ENCODE peak calls at places on chromosome 11, in four cellular contexts. Y is NCI-H2081 treated with DMSO at 0.1 percent for 48 hours, H is H7, Z is RPMI7951. T is an unnamed sample.

GRCh38 chr11:68968306-68969255 is 12.2 kb downstream of the MRGPRD start:
- DNase-seq in Y (no peak), Z (no peak), H (no peak), T (no peak)

GRCh38 chr11:76524919-76525318 is 80.1 kb downstream of the EMSY start:
- DNase-seq in Y (no peak), H (no peak), Z (peak), T (peak)

GRCh38 chr11:26276798-26277424 is 55.0 kb upstream of the ANO3 start:
- DNase-seq in Z (peak), Y (no peak), H (peak), T (peak)

GRCh38 chr11:68297052-68297378 is 15.4 kb upstream of the LRP5 start:
- DNase-seq in Z (no peak), H (no peak), Y (no peak), T (no peak)

GRCh38 chr11:126669416-126669815 is 313.9 kb downstream of the ST3GAL4 start:
- DNase-seq in H (no peak), Z (no peak), Y (no peak), T (no peak)

GRCh38 chr11:67045314-67045713 is 11.3 kb upstream of the RHOD start:
- DNase-seq in Y (no peak), Z (peak), H (no peak), T (no peak)

GRCh38 chr11:65119670-65119995 is 2.1 kb upstream of the ZNHIT2 start:
- DNase-seq in Z (no peak), H (no peak), Y (no peak), T (no peak)

GRCh38 chr11:112655386-112655785 is 305.8 kb upstream of the NCAM1 start:
- DNase-seq in Y (no peak), H (no peak), Z (peak), T (peak)

GRCh38 chr11:100830295-100830694 is 143.2 kb downstream of the ARHGAP42 start:
- DNase-seq in Z (no peak), H (no peak), Y (no peak), T (peak)

GRCh38 chr11:101453682-101454081 is 130.1 kb downstream of the TRPC6 start:
- DNase-seq in H (no peak), Y (no peak), Z (no peak), T (no peak)

GRCh38 chr11:19512621-19513020 is 200.0 kb upstream of the NAV2 start:
- DNase-seq in Y (no peak), Z (no peak), H (no peak), T (no peak)

GRCh38 chr11:124801014-124801413 is 808 bp upstream of the MSANTD2 start:
- DNase-seq in Z (peak), H (no peak), Y (no peak), T (no peak)

GRCh38 chr11:56659755-56660154 is 3.7 kb upstream of the OR5AR1 start:
- DNase-seq in Y (no peak), Z (no peak), H (peak), T (no peak)

GRCh38 chr11:47067401-47067800 is 109.3 kb downstream of the ARFGAP2 start:
- DNase-seq in Y (no peak), H (no peak), Z (no peak), T (no peak)

GRCh38 chr11:16096336-16096735 is 260.0 kb downstream of the SOX6 start:
- DNase-seq in Z (no peak), Y (no peak), H (no peak), T (no peak)

GRCh38 chr11:129279326-129280026 is 87.4 kb upstream of the ARHGAP32 start:
- DNase-seq in Y (peak), Z (peak), H (peak), T (peak)

GRCh38 chr11:8055836-8056526 is 25.0 kb upstream of the TUB start:
- DNase-seq in Z (no peak), Y (no peak), H (no peak), T (no peak)

GRCh38 chr11:34558673-34559072 is 45.1 kb upstream of the ELF5 start:
- DNase-seq in Y (no peak), H (no peak), Z (peak), T (no peak)

GRCh38 chr11:72829178-72829577 is 15.0 kb downstream of the ATG16L2 start:
- DNase-seq in Z (no peak), H (no peak), Y (no peak), T (no peak)

GRCh38 chr11:82722236-82722635 is 11.4 kb downstream of the FAM181B start:
- DNase-seq in Y (no peak), H (no peak), Z (no peak), T (no peak)

GRCh38 chr11:83666149-83666548 is 380.0 kb upstream of the CCDC90B start:
- DNase-seq in Z (no peak), Y (no peak), H (no peak), T (no peak)

GRCh38 chr11:62553839-62554361 is 7.3 kb upstream of the AHNAK start:
- DNase-seq in Y (no peak), H (no peak), Z (peak), T (peak)

GRCh38 chr11:62547691-62548281 is 1.2 kb upstream of the AHNAK start:
- DNase-seq in H (peak), Y (no peak), Z (no peak), T (peak)

GRCh38 chr11:114074546-114075342 is 15.2 kb downstream of the ZBTB16 start:
- DNase-seq in H (no peak), Y (no peak), Z (no peak), T (no peak)

GRCh38 chr11:34926101-34926830 is 9.8 kb downstream of the PDHX start:
- DNase-seq in Y (peak), Z (peak), H (no peak), T (no peak)

GRCh38 chr11:93672280-93672679 is 10.8 kb downstream of the CEP295 start:
- DNase-seq in Z (no peak), H (no peak), Y (no peak), T (no peak)

GRCh38 chr11:58629857-58630256 is 7.4 kb downstream of the CNTF start:
- DNase-seq in Y (peak), H (peak), Z (peak), T (no peak)

GRCh38 chr11:87443707-87444106 is 406.0 kb downstream of the TMEM135 start:
- DNase-seq in H (no peak), Y (no peak), Z (no peak), T (no peak)

GRCh38 chr11:122656631-122657101 is 1.1 kb downstream of the UBASH3B start:
- DNase-seq in Z (peak), H (peak), Y (no peak), T (peak)

GRCh38 chr11:125393331-125393730 is 102.7 kb downstream of the FEZ1 start:
- DNase-seq in Z (no peak), H (no peak), Y (no peak), T (no peak)

GRCh38 chr11:64092119-64092760 is 56.5 kb downstream of the FLRT1 start:
- DNase-seq in Y (no peak), Z (no peak), H (peak), T (no peak)

GRCh38 chr11:117560786-117561530 is 233.3 kb downstream of the CEP164 start:
- DNase-seq in Y (no peak), H (no peak), Z (no peak), T (no peak)

GRCh38 chr11:60561254-60561653 is 46.1 kb downstream of the MS4A13 start:
- DNase-seq in Z (no peak), H (no peak), Y (no peak), T (no peak)

GRCh38 chr11:57277845-57278720 is 41.0 kb upstream of the APLNR start:
- DNase-seq in H (peak), Y (no peak), Z (peak), T (peak)

GRCh38 chr11:128497057-128497957 is 90.1 kb downstream of the ETS1 start:
- DNase-seq in Z (peak), H (no peak), Y (no peak), T (no peak)

GRCh38 chr11:18111005-18111404 is 5.1 kb upstream of the SAAL1 start:
- DNase-seq in Y (no peak), H (peak), Z (peak), T (no peak)

GRCh38 chr11:82631722-82632630 is 101.7 kb downstream of the FAM181B start:
- DNase-seq in Z (no peak), H (no peak), Y (no peak), T (no peak)

T was measured in left cardiac atrium.